ENCODE peak calls at places on chromosomes 11 and 22, in six cellular contexts. E is cardiac fibroblast, F is H9, O is RPMI7951, Z is omental fat pad, T is fibroblast of mammary gland. K is an unnamed sample.

GRCh38 chr11:2563216-2564007 is 118.6 kb downstream of the KCNQ1 start:
- DNase-seq in E (no peak), F (no peak), T (no peak), O (no peak), Z (no peak), K (no peak)

GRCh38 chr11:3659595-3660515 is 11.3 kb downstream of the CHRNA10 start:
- DNase-seq in F (no peak), O (no peak), E (no peak), T (no peak), Z (no peak), K (no peak)

GRCh38 chr11:47189100-47189834 is 3.0 kb upstream of the PACSIN3 start:
- DNase-seq in E (peak; percentile 86), O (peak; percentile 39), Z (no peak), T (peak; percentile 84), F (no peak), K (peak; percentile 64)

GRCh38 chr22:28917747-28918543 is 34.6 kb downstream of the ZNRF3 start:
- DNase-seq in F (no peak), O (no peak), Z (no peak), E (peak; percentile 46), T (peak; percentile 26), K (no peak)

GRCh38 chr11:66336234-66337102 is at the start of gene RIN1:
- DNase-seq in E (peak; percentile 96), Z (no peak), O (peak; percentile 100), T (peak; percentile 100), F (peak; percentile 84), K (peak; percentile 99)

GRCh38 chr11:90243534-90243933 is 20.7 kb upstream of the CHORDC1 start:
- DNase-seq in O (no peak), Z (no peak), T (no peak), F (no peak), E (no peak), K (no peak)

GRCh38 chr22:35422936-35423335 is 23.0 kb downstream of the MCM5 start:
- DNase-seq in Z (no peak), E (no peak), F (no peak), O (no peak), T (no peak), K (no peak)

GRCh38 chr11:56331861-56332491 is 13.9 kb upstream of the OR8K1 start:
- DNase-seq in T (no peak), E (no peak), O (no peak), Z (no peak), F (peak; percentile 41), K (peak; percentile 27)

GRCh38 chr11:130786987-130787688 is 129.1 kb downstream of the SNX19 start:
- DNase-seq in T (no peak), Z (no peak), O (no peak), E (peak; percentile 14), F (no peak), K (peak; percentile 58)

GRCh38 chr22:23520875-23521441 is 59.1 kb downstream of the IGLL1 start:
- DNase-seq in Z (no peak), O (peak; percentile 31), E (peak; percentile 61), F (no peak), T (peak; percentile 38), K (no peak)

GRCh38 chr11:123137496-123138270 is 57.4 kb downstream of the CLMP start:
- DNase-seq in F (peak; percentile 80), T (peak; percentile 87), Z (no peak), E (peak; percentile 91), O (peak; percentile 98), K (no peak)

GRCh38 chr11:65419460-65419772 is 3.2 kb upstream of the NEAT1 start:
- DNase-seq in T (no peak), O (no peak), Z (peak; percentile 37), E (no peak), F (no peak), K (no peak)

GRCh38 chr11:75369846-75370245 is 18.4 kb upstream of the ARRB1 start:
- DNase-seq in E (no peak), Z (no peak), T (no peak), F (no peak), O (no peak), K (no peak)

GRCh38 chr11:2578934-2579280 is 120.9 kb downstream of the KCNQ1OT1 start:
- DNase-seq in O (no peak), E (no peak), F (no peak), T (no peak), Z (no peak), K (no peak)

GRCh38 chr11:73990727-73991126 is 8.1 kb upstream of the UCP2 start:
- DNase-seq in T (no peak), E (no peak), Z (no peak), F (no peak), O (no peak), K (no peak)